ENCODE peak calls at places on chromosomes 2 and 18, in ten cellular contexts. One of them, this sample, is unnamed.

GRCh38 chr2:126644630-126645191 is 11.2 kb upstream of the GYPC start:
- DNase-seq in adrenal gland: no peak
- DNase-seq in OCI-LY7: peak; percentile 78
- DNase-seq in B cell: no peak
- DNase-seq in heart right ventricle: no peak
- DNase-seq in gastrocnemius medialis: no peak
- DNase-seq in DND-41: no peak
- DNase-seq in astrocyte: no peak
- DNase-seq in Calu3: no peak
- DNase-seq in ovary: no peak
- DNase-seq in this sample: no peak

GRCh38 chr2:47867205-47867604 is 39.1 kb downstream of the FBXO11 start:
- DNase-seq in adrenal gland: no peak
- DNase-seq in OCI-LY7: peak; percentile 25
- DNase-seq in B cell: no peak
- DNase-seq in heart right ventricle: peak; percentile 75
- DNase-seq in gastrocnemius medialis: no peak
- DNase-seq in DND-41: no peak
- DNase-seq in astrocyte: peak; percentile 84
- DNase-seq in Calu3: peak; percentile 26
- DNase-seq in ovary: no peak
- DNase-seq in this sample: peak; percentile 24

GRCh38 chr2:174013310-174013751 is 48.2 kb upstream of the SP3 start:
- DNase-seq in adrenal gland: no peak
- DNase-seq in OCI-LY7: no peak
- DNase-seq in B cell: no peak
- DNase-seq in heart right ventricle: no peak
- DNase-seq in gastrocnemius medialis: peak; percentile 52
- DNase-seq in DND-41: no peak
- DNase-seq in astrocyte: no peak
- DNase-seq in Calu3: no peak
- DNase-seq in ovary: peak; percentile 75
- DNase-seq in this sample: no peak

GRCh38 chr2:102143450-102143985 is 972 bp downstream of the IL1R1 start:
- DNase-seq in adrenal gland: no peak
- DNase-seq in OCI-LY7: no peak
- DNase-seq in B cell: no peak
- DNase-seq in heart right ventricle: peak; percentile 49
- DNase-seq in gastrocnemius medialis: no peak
- DNase-seq in DND-41: no peak
- DNase-seq in astrocyte: no peak
- DNase-seq in Calu3: no peak
- DNase-seq in ovary: peak; percentile 54
- DNase-seq in this sample: no peak

GRCh38 chr18:27844416-27844792 is 332.5 kb downstream of the CDH2 start:
- DNase-seq in adrenal gland: no peak
- DNase-seq in OCI-LY7: no peak
- DNase-seq in B cell: no peak
- DNase-seq in heart right ventricle: no peak
- DNase-seq in gastrocnemius medialis: no peak
- DNase-seq in DND-41: peak; percentile 58
- DNase-seq in astrocyte: peak; percentile 88
- DNase-seq in Calu3: no peak
- DNase-seq in ovary: no peak
- DNase-seq in this sample: no peak

GRCh38 chr2:18630541-18630940 is 41.2 kb upstream of the NT5C1B start:
- DNase-seq in adrenal gland: no peak
- DNase-seq in OCI-LY7: no peak
- DNase-seq in B cell: no peak
- DNase-seq in heart right ventricle: no peak
- DNase-seq in gastrocnemius medialis: no peak
- DNase-seq in DND-41: no peak
- DNase-seq in astrocyte: no peak
- DNase-seq in Calu3: no peak
- DNase-seq in ovary: no peak
- DNase-seq in this sample: no peak

GRCh38 chr2:223314831-223315230 is 262.8 kb downstream of the KCNE4 start:
- DNase-seq in adrenal gland: no peak
- DNase-seq in OCI-LY7: no peak
- DNase-seq in B cell: no peak
- DNase-seq in heart right ventricle: no peak
- DNase-seq in gastrocnemius medialis: no peak
- DNase-seq in DND-41: no peak
- DNase-seq in astrocyte: peak; percentile 58
- DNase-seq in Calu3: no peak
- DNase-seq in ovary: no peak
- DNase-seq in this sample: no peak

GRCh38 chr2:40363631-40364030 is 88.3 kb downstream of the SLC8A1 start:
- DNase-seq in adrenal gland: no peak
- DNase-seq in OCI-LY7: peak; percentile 82
- DNase-seq in B cell: no peak
- DNase-seq in heart right ventricle: no peak
- DNase-seq in gastrocnemius medialis: no peak
- DNase-seq in DND-41: no peak
- DNase-seq in astrocyte: peak; percentile 83
- DNase-seq in Calu3: no peak
- DNase-seq in ovary: no peak
- DNase-seq in this sample: no peak

GRCh38 chr2:199405241-199405640 is 52.5 kb downstream of the SATB2 start:
- DNase-seq in adrenal gland: no peak
- DNase-seq in OCI-LY7: no peak
- DNase-seq in B cell: no peak
- DNase-seq in heart right ventricle: no peak
- DNase-seq in gastrocnemius medialis: no peak
- DNase-seq in DND-41: no peak
- DNase-seq in astrocyte: no peak
- DNase-seq in Calu3: no peak
- DNase-seq in ovary: no peak
- DNase-seq in this sample: no peak

GRCh38 chr2:231161252-231162035 is 36.6 kb upstream of the HTR2B start:
- DNase-seq in adrenal gland: no peak
- DNase-seq in OCI-LY7: no peak
- DNase-seq in B cell: no peak
- DNase-seq in heart right ventricle: no peak
- DNase-seq in gastrocnemius medialis: no peak
- DNase-seq in DND-41: no peak
- DNase-seq in astrocyte: no peak
- DNase-seq in Calu3: no peak
- DNase-seq in ovary: no peak
- DNase-seq in this sample: no peak

GRCh38 chr2:69567157-69567908 is 76.2 kb downstream of the AAK1 start:
- DNase-seq in adrenal gland: no peak
- DNase-seq in OCI-LY7: no peak
- DNase-seq in B cell: no peak
- DNase-seq in heart right ventricle: no peak
- DNase-seq in gastrocnemius medialis: no peak
- DNase-seq in DND-41: no peak
- DNase-seq in astrocyte: peak; percentile 39
- DNase-seq in Calu3: peak; percentile 25
- DNase-seq in ovary: no peak
- DNase-seq in this sample: no peak

GRCh38 chr2:55043841-55044240 is 6.4 kb downstream of the RTN4 start:
- DNase-seq in adrenal gland: no peak
- DNase-seq in OCI-LY7: no peak
- DNase-seq in B cell: no peak
- DNase-seq in heart right ventricle: no peak
- DNase-seq in gastrocnemius medialis: no peak
- DNase-seq in DND-41: no peak
- DNase-seq in astrocyte: no peak
- DNase-seq in Calu3: no peak
- DNase-seq in ovary: no peak
- DNase-seq in this sample: no peak
- TF ChIP-seq CTCF in adrenal gland: no peak
- TF ChIP-seq CTCF in OCI-LY7: no peak
- TF ChIP-seq CTCF in B cell: no peak
- TF ChIP-seq CTCF in heart right ventricle: no peak
- TF ChIP-seq CTCF in gastrocnemius medialis: no peak
- TF ChIP-seq CTCF in DND-41: no peak
- TF ChIP-seq CTCF in astrocyte: no peak
- TF ChIP-seq CTCF in Calu3: no peak
- TF ChIP-seq CTCF in ovary: no peak
- TF ChIP-seq CTCF in this sample: no peak

DNA sequence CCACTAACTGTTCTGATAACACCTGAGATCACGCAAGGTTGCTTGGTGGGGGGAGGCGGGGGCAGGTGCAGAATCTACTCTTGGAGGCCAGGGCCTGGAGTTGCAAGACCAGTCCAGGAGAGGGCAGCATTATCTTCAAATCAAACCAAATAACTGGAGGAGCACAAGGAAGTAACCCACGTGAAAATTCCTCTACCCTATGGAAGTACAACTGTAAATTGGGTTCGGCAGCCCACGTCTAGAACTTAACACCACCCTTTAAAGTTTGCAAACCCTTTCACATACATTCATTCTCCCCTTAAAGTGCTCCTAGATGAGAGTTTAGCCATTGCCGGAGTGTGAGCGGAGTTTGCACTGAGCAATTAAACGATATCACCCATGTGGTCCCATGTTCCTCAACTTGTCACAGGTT is 19.6 kb upstream of the CXCR1 start:
- DNase-seq in adrenal gland: peak; percentile 63
- DNase-seq in OCI-LY7: peak; percentile 79
- DNase-seq in B cell: peak; percentile 71
- DNase-seq in heart right ventricle: peak; percentile 69
- DNase-seq in gastrocnemius medialis: peak; percentile 69
- DNase-seq in DND-41: peak; percentile 75
- DNase-seq in astrocyte: peak; percentile 39
- DNase-seq in Calu3: peak; percentile 76
- DNase-seq in ovary: peak; percentile 62
- DNase-seq in this sample: peak; percentile 15
- TF ChIP-seq CTCF in adrenal gland: peak; percentile 83
- TF ChIP-seq CTCF in OCI-LY7: peak; percentile 93
- TF ChIP-seq CTCF in B cell: peak; percentile 88
- TF ChIP-seq CTCF in heart right ventricle: peak; percentile 78
- TF ChIP-seq CTCF in gastrocnemius medialis: peak; percentile 83
- TF ChIP-seq CTCF in DND-41: peak; percentile 92
- TF ChIP-seq CTCF in astrocyte: peak; percentile 87
- TF ChIP-seq CTCF in Calu3: peak; percentile 85
- TF ChIP-seq CTCF in ovary: peak; percentile 33
- TF ChIP-seq CTCF in this sample: peak; percentile 82

GRCh38 chr18:678482-679182 is 21.2 kb downstream of the TYMS start:
- DNase-seq in adrenal gland: no peak
- DNase-seq in OCI-LY7: no peak
- DNase-seq in B cell: no peak
- DNase-seq in heart right ventricle: no peak
- DNase-seq in gastrocnemius medialis: no peak
- DNase-seq in DND-41: no peak
- DNase-seq in astrocyte: no peak
- DNase-seq in Calu3: no peak
- DNase-seq in ovary: no peak
- DNase-seq in this sample: no peak
- TF ChIP-seq CTCF in adrenal gland: no peak
- TF ChIP-seq CTCF in OCI-LY7: no peak
- TF ChIP-seq CTCF in B cell: no peak
- TF ChIP-seq CTCF in heart right ventricle: no peak
- TF ChIP-seq CTCF in gastrocnemius medialis: no peak
- TF ChIP-seq CTCF in DND-41: no peak
- TF ChIP-seq CTCF in astrocyte: no peak
- TF ChIP-seq CTCF in Calu3: no peak
- TF ChIP-seq CTCF in ovary: no peak
- TF ChIP-seq CTCF in this sample: no peak

DNA sequence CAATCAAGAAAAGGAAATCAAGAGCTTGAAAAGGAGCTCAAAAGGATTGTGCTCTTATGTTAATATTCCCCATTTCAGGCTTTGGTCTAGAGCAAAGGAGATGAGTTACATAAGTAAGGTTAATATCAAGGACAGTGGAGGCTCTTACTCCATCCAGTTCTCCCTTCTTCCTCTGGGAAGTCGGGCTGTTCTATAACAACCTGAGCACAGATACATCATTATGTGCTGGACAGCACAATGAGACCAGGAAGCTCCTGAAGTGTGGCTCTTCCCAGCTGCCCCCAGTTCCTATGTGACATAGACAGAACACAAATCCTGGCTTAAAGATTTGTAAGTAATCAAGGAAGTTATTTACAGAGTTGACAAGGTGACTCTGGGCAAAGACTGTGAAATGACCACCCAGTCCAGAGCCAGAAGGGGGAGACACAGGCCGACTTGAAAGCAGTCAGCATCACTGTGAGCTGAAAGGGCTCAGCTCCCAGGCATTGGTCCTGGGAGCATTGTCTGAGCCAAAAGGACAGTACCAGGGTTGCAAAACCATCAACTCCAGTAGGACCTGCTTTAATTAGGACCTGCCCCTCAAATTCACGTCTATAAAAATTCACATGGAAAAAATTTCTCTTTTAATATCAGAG is 917.6 kb upstream of the ACVR2A start:
- DNase-seq in adrenal gland: peak; percentile 19
- DNase-seq in OCI-LY7: peak; percentile 0
- DNase-seq in B cell: no peak
- DNase-seq in heart right ventricle: no peak
- DNase-seq in gastrocnemius medialis: peak; percentile 36
- DNase-seq in DND-41: peak; percentile 10
- DNase-seq in astrocyte: peak; percentile 30
- DNase-seq in Calu3: peak; percentile 76
- DNase-seq in ovary: peak; percentile 30
- DNase-seq in this sample: peak; percentile 74
- TF ChIP-seq CTCF in adrenal gland: peak; percentile 50
- TF ChIP-seq CTCF in OCI-LY7: peak; percentile 22
- TF ChIP-seq CTCF in B cell: no peak
- TF ChIP-seq CTCF in heart right ventricle: peak; percentile 25
- TF ChIP-seq CTCF in gastrocnemius medialis: peak; percentile 31
- TF ChIP-seq CTCF in DND-41: peak; percentile 40
- TF ChIP-seq CTCF in astrocyte: peak; percentile 55
- TF ChIP-seq CTCF in Calu3: peak; percentile 55
- TF ChIP-seq CTCF in ovary: no peak
- TF ChIP-seq CTCF in this sample: peak; percentile 95

GRCh38 chr18:43422483-43422882 is 145.2 kb upstream of the SYT4 start:
- DNase-seq in adrenal gland: peak; percentile 16
- DNase-seq in OCI-LY7: no peak
- DNase-seq in B cell: no peak
- DNase-seq in heart right ventricle: no peak
- DNase-seq in gastrocnemius medialis: no peak
- DNase-seq in DND-41: no peak
- DNase-seq in astrocyte: peak; percentile 3
- DNase-seq in Calu3: no peak
- DNase-seq in ovary: no peak
- DNase-seq in this sample: no peak
- TF ChIP-seq CTCF in adrenal gland: peak; percentile 20
- TF ChIP-seq CTCF in OCI-LY7: no peak
- TF ChIP-seq CTCF in B cell: no peak
- TF ChIP-seq CTCF in heart right ventricle: no peak
- TF ChIP-seq CTCF in gastrocnemius medialis: no peak
- TF ChIP-seq CTCF in DND-41: peak; percentile 9
- TF ChIP-seq CTCF in astrocyte: peak; percentile 13
- TF ChIP-seq CTCF in Calu3: no peak
- TF ChIP-seq CTCF in ovary: no peak
- TF ChIP-seq CTCF in this sample: no peak

GRCh38 chr2:236352761-236353593 is 88.8 kb upstream of the ASB18 start:
- DNase-seq in adrenal gland: no peak
- DNase-seq in OCI-LY7: peak; percentile 64
- DNase-seq in B cell: no peak
- DNase-seq in heart right ventricle: no peak
- DNase-seq in gastrocnemius medialis: no peak
- DNase-seq in DND-41: peak; percentile 37
- DNase-seq in astrocyte: no peak
- DNase-seq in Calu3: peak; percentile 41
- DNase-seq in ovary: no peak
- DNase-seq in this sample: peak; percentile 11
- TF ChIP-seq CTCF in adrenal gland: peak; percentile 82
- TF ChIP-seq CTCF in OCI-LY7: peak; percentile 99
- TF ChIP-seq CTCF in B cell: peak; percentile 98
- TF ChIP-seq CTCF in heart right ventricle: peak; percentile 92
- TF ChIP-seq CTCF in gastrocnemius medialis: peak; percentile 82
- TF ChIP-seq CTCF in DND-41: peak; percentile 86
- TF ChIP-seq CTCF in astrocyte: peak; percentile 92
- TF ChIP-seq CTCF in Calu3: peak; percentile 86
- TF ChIP-seq CTCF in ovary: peak; percentile 55
- TF ChIP-seq CTCF in this sample: peak; percentile 75